ENCODE peak calls at places on chromosome 7, in five cellular contexts. One of them, this sample, is unnamed.

GRCh38 chr7:12729112-12729511 is 41.7 kb downstream of the ARL4A start:
- DNase-seq in left lung: peak
- DNase-seq in AG04449: no peak
- DNase-seq in H9: peak
- DNase-seq in heart right ventricle: peak
- DNase-seq in this sample: peak

GRCh38 chr7:105228555-105228954 is 160.2 kb downstream of the SRPK2 start:
- DNase-seq in left lung: no peak
- DNase-seq in H9: peak
- DNase-seq in AG04449: no peak
- DNase-seq in heart right ventricle: no peak
- DNase-seq in this sample: no peak

GRCh38 chr7:140774371-140774770 is 77.9 kb downstream of the NDUFB2 start:
- DNase-seq in AG04449: no peak
- DNase-seq in H9: no peak
- DNase-seq in left lung: no peak
- DNase-seq in heart right ventricle: no peak
- DNase-seq in this sample: no peak

GRCh38 chr7:80764132-80764531 is 125.7 kb downstream of the CD36 start:
- DNase-seq in left lung: no peak
- DNase-seq in AG04449: no peak
- DNase-seq in H9: peak
- DNase-seq in heart right ventricle: no peak
- DNase-seq in this sample: no peak

GRCh38 chr7:102132209-102132752 is 154.4 kb upstream of the SH2B2 start:
- DNase-seq in AG04449: no peak
- DNase-seq in left lung: no peak
- DNase-seq in H9: no peak
- DNase-seq in heart right ventricle: no peak
- DNase-seq in this sample: no peak

GRCh38 chr7:17234398-17235021 is 63.9 kb upstream of the AHR start:
- DNase-seq in heart right ventricle: no peak
- DNase-seq in AG04449: peak
- DNase-seq in H9: no peak
- DNase-seq in left lung: no peak
- DNase-seq in this sample: no peak

GRCh38 chr7:143205560-143206293 is 16.1 kb upstream of the TAS2R40 start:
- DNase-seq in H9: no peak
- DNase-seq in left lung: peak
- DNase-seq in heart right ventricle: no peak
- DNase-seq in AG04449: no peak
- DNase-seq in this sample: no peak

GRCh38 chr7:111137296-111138195 is 46.6 kb downstream of the LRRN3 start:
- DNase-seq in heart right ventricle: no peak
- DNase-seq in left lung: no peak
- DNase-seq in AG04449: no peak
- DNase-seq in H9: no peak
- DNase-seq in this sample: no peak

GRCh38 chr7:112484671-112485097 is 3.9 kb downstream of the LSMEM1 start:
- DNase-seq in heart right ventricle: no peak
- DNase-seq in H9: no peak
- DNase-seq in AG04449: peak
- DNase-seq in left lung: no peak
- DNase-seq in this sample: no peak

GRCh38 chr7:139181404-139181803 is 49.6 kb upstream of the UBN2 start:
- DNase-seq in AG04449: no peak
- DNase-seq in H9: no peak
- DNase-seq in left lung: no peak
- DNase-seq in heart right ventricle: no peak
- DNase-seq in this sample: no peak

GRCh38 chr7:117137868-117138267 is 184.6 kb downstream of the ST7 start:
- DNase-seq in AG04449: no peak
- DNase-seq in left lung: no peak
- DNase-seq in heart right ventricle: no peak
- DNase-seq in H9: no peak
- DNase-seq in this sample: no peak

GRCh38 chr7:27606270-27607209 is 56.1 kb downstream of the HIBADH start:
- DNase-seq in H9: no peak
- DNase-seq in left lung: no peak
- DNase-seq in AG04449: no peak
- DNase-seq in heart right ventricle: no peak
- DNase-seq in this sample: no peak

GRCh38 chr7:119320316-119320715 is 952.7 kb upstream of the KCND2 start:
- DNase-seq in H9: no peak
- DNase-seq in AG04449: no peak
- DNase-seq in left lung: no peak
- DNase-seq in heart right ventricle: no peak
- DNase-seq in this sample: no peak

GRCh38 chr7:81111358-81111757 is 192.5 kb upstream of the SEMA3C start:
- DNase-seq in heart right ventricle: no peak
- DNase-seq in H9: no peak
- DNase-seq in AG04449: peak
- DNase-seq in left lung: no peak
- DNase-seq in this sample: no peak

GRCh38 chr7:51249187-51249945 is 67.2 kb downstream of the COBL start:
- DNase-seq in heart right ventricle: no peak
- DNase-seq in H9: no peak
- DNase-seq in left lung: no peak
- DNase-seq in AG04449: no peak
- DNase-seq in this sample: no peak

GRCh38 chr7:149722356-149722957 is 50.9 kb downstream of the ZNF467 start:
- DNase-seq in H9: no peak
- DNase-seq in AG04449: no peak
- DNase-seq in heart right ventricle: no peak
- DNase-seq in left lung: no peak
- DNase-seq in this sample: no peak

GRCh38 chr7:157138101-157138423 is 664 bp upstream of the UBE3C start:
- DNase-seq in AG04449: no peak
- DNase-seq in left lung: no peak
- DNase-seq in heart right ventricle: no peak
- DNase-seq in H9: no peak
- DNase-seq in this sample: no peak

GRCh38 chr7:20193873-20194272 is 23.3 kb downstream of the MACC1 start:
- DNase-seq in H9: no peak
- DNase-seq in heart right ventricle: no peak
- DNase-seq in left lung: no peak
- DNase-seq in AG04449: no peak
- DNase-seq in this sample: no peak

GRCh38 chr7:134293029-134293740 is 23.5 kb downstream of the SLC35B4 start:
- DNase-seq in H9: no peak
- DNase-seq in left lung: peak
- DNase-seq in AG04449: no peak
- DNase-seq in heart right ventricle: no peak
- DNase-seq in this sample: no peak

GRCh38 chr7:30841025-30841735 is 70.0 kb downstream of the MINDY4 start:
- DNase-seq in heart right ventricle: no peak
- DNase-seq in left lung: no peak
- DNase-seq in AG04449: no peak
- DNase-seq in H9: no peak
- DNase-seq in this sample: no peak

GRCh38 chr7:42572561-42572960 is 335.6 kb upstream of the GLI3 start:
- DNase-seq in AG04449: no peak
- DNase-seq in heart right ventricle: no peak
- DNase-seq in left lung: no peak
- DNase-seq in H9: no peak
- DNase-seq in this sample: no peak

GRCh38 chr7:22435720-22436119 is 64.3 kb downstream of the STEAP1B start:
- DNase-seq in left lung: no peak
- DNase-seq in H9: no peak
- DNase-seq in heart right ventricle: no peak
- DNase-seq in AG04449: no peak
- DNase-seq in this sample: no peak

GRCh38 chr7:94188350-94188749 is 184.2 kb upstream of the BET1 start:
- DNase-seq in heart right ventricle: no peak
- DNase-seq in AG04449: no peak
- DNase-seq in H9: no peak
- DNase-seq in left lung: no peak
- DNase-seq in this sample: no peak

GRCh38 chr7:44980393-44981034 is 1.7 kb upstream of the MYO1G start:
- DNase-seq in AG04449: no peak
- DNase-seq in left lung: peak
- DNase-seq in heart right ventricle: no peak
- DNase-seq in H9: no peak
- DNase-seq in this sample: no peak

GRCh38 chr7:1590887-1591286 is 21.1 kb upstream of the PSMG3 start:
- DNase-seq in left lung: no peak
- DNase-seq in heart right ventricle: no peak
- DNase-seq in H9: no peak
- DNase-seq in AG04449: no peak
- DNase-seq in this sample: no peak

GRCh38 chr7:156612930-156613329 is 27.6 kb upstream of the RNF32 start:
- DNase-seq in left lung: no peak
- DNase-seq in heart right ventricle: no peak
- DNase-seq in H9: no peak
- DNase-seq in AG04449: no peak
- DNase-seq in this sample: no peak

GRCh38 chr7:131188367-131189339 is 139.0 kb upstream of the MKLN1 start:
- DNase-seq in H9: no peak
- DNase-seq in AG04449: peak
- DNase-seq in left lung: peak
- DNase-seq in heart right ventricle: no peak
- DNase-seq in this sample: no peak

GRCh38 chr7:149686001-149686400 is 87.4 kb downstream of the ZNF467 start:
- DNase-seq in left lung: no peak
- DNase-seq in H9: no peak
- DNase-seq in AG04449: peak
- DNase-seq in heart right ventricle: no peak
- DNase-seq in this sample: no peak

GRCh38 chr7:91911121-91911520 is 29.5 kb upstream of the AKAP9 start:
- DNase-seq in left lung: no peak
- DNase-seq in AG04449: no peak
- DNase-seq in heart right ventricle: no peak
- DNase-seq in H9: no peak
- DNase-seq in this sample: no peak

GRCh38 chr7:115662120-115662519 is 368.4 kb downstream of the TFEC start:
- DNase-seq in left lung: no peak
- DNase-seq in heart right ventricle: no peak
- DNase-seq in H9: no peak
- DNase-seq in AG04449: no peak
- DNase-seq in this sample: no peak

GRCh38 chr7:106755641-106756040 is 94.7 kb upstream of the CCDC71L start:
- DNase-seq in AG04449: no peak
- DNase-seq in heart right ventricle: no peak
- DNase-seq in left lung: no peak
- DNase-seq in H9: no peak
- DNase-seq in this sample: no peak

GRCh38 chr7:68246189-68246633 is 1249.6 kb downstream of the TYW1 start:
- DNase-seq in H9: peak
- DNase-seq in left lung: no peak
- DNase-seq in heart right ventricle: no peak
- DNase-seq in AG04449: no peak
- DNase-seq in this sample: no peak

GRCh38 chr7:18396953-18397352 is 98.6 kb upstream of the HDAC9 start:
- DNase-seq in AG04449: no peak
- DNase-seq in heart right ventricle: no peak
- DNase-seq in left lung: no peak
- DNase-seq in H9: no peak
- DNase-seq in this sample: no peak

GRCh38 chr7:47847207-47847606 is 101.1 kb downstream of the PKD1L1 start:
- DNase-seq in left lung: no peak
- DNase-seq in heart right ventricle: no peak
- DNase-seq in AG04449: no peak
- DNase-seq in H9: no peak
- DNase-seq in this sample: no peak

DNA sequence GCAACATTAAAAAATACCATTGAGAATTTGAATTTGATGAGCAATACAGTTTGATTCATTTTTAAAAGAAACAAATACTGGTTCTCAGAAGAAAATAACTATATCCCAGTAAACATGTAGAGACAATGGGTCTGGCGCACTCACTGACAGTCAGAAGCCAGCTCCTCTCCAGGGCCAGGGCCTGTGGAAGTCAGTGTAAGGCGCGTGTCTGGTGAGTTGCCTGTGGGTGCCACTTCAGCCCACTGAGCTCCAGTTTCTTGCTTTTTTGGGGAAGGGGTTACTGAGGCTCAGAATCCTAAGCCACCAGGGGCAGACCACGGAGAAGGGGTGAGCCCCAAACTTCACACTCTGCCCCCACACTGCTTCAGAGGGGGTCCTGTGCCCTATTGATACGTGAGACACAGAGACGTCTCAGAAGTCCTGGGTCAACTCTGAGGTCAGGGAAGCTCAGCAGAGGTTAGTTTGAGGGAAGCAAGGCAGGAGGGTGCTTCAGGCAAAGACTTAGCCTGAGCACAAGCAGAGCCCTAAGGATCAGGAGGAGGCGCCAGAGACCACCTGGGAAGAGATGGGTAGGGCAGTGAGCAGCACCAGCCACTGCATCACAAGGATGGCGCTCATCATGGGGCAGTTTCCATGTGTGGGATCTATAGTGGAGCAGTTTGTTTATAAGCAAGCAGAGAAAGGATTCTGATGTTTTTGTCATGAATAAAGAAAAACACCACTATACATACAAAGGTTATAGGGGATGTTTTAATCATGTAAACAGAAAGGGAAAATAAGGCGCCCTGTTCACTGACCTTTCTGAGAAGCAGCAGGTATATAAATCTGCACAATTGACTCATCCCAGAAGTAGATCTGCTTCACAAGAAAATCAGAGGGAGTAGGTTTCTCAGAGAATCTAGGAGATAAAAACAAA is 95.7 kb downstream of the PKD1L1 start:
- DNase-seq in AG04449: no peak
- DNase-seq in H9: peak
- DNase-seq in heart right ventricle: no peak
- DNase-seq in left lung: no peak
- DNase-seq in this sample: no peak
- TF ChIP-seq CTCF in AG04449: peak
- TF ChIP-seq CTCF in H9: peak
- TF ChIP-seq CTCF in heart right ventricle: no peak
- TF ChIP-seq CTCF in left lung: no peak
- TF ChIP-seq CTCF in this sample: no peak

DNA sequence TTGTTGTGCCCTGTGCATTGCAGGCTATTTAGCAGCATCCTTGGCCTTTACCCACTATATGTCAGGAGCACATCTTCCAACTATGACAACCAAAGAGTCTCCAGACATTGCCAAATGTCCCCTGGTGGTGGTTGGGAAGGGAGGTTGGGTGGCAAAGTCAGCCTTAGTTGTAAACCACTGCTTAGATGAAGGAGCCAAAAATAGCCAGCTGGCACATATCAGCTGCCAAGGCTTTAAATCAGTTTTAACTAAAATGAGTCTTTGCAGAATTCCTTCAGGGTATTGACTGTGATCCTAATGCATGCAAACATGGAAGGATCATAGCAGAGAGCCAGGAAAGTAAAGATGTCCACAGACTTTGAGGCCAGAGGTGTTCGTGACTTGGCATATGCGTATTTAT is 146.1 kb downstream of the TRIL start:
- DNase-seq in H9: no peak
- DNase-seq in AG04449: no peak
- DNase-seq in left lung: no peak
- DNase-seq in heart right ventricle: no peak
- DNase-seq in this sample: no peak
- TF ChIP-seq CTCF in H9: no peak
- TF ChIP-seq CTCF in AG04449: no peak
- TF ChIP-seq CTCF in left lung: no peak
- TF ChIP-seq CTCF in heart right ventricle: no peak
- TF ChIP-seq CTCF in this sample: no peak

GRCh38 chr7:99997545-99998137 is 17.8 kb upstream of the ZKSCAN1 start:
- DNase-seq in left lung: peak
- DNase-seq in heart right ventricle: peak
- DNase-seq in H9: peak
- DNase-seq in AG04449: no peak
- DNase-seq in this sample: no peak
- TF ChIP-seq CTCF in left lung: peak
- TF ChIP-seq CTCF in heart right ventricle: no peak
- TF ChIP-seq CTCF in H9: peak
- TF ChIP-seq CTCF in AG04449: no peak
- TF ChIP-seq CTCF in this sample: no peak

GRCh38 chr7:24982917-24983316 is 2.9 kb upstream of the OSBPL3 start:
- DNase-seq in left lung: no peak
- DNase-seq in heart right ventricle: no peak
- DNase-seq in AG04449: no peak
- DNase-seq in H9: no peak
- DNase-seq in this sample: no peak
- TF ChIP-seq CTCF in left lung: no peak
- TF ChIP-seq CTCF in heart right ventricle: no peak
- TF ChIP-seq CTCF in AG04449: peak
- TF ChIP-seq CTCF in H9: peak
- TF ChIP-seq CTCF in this sample: no peak